ENCODE peak calls at places on chromosomes 6 and 20, in ten cellular contexts. G is fibroblast of lung, N is thoracic aorta, B is PC-9, V is tibial nerve, P is OCI-LY7, R is caudate nucleus, U is Peyer's patch, A is adrenal gland, J is heart left ventricle. L is an unnamed sample.

GRCh38 chr20:56111951-56112730 is 106.8 kb upstream of the CBLN4 start:
- DNase-seq in V (no peak), R (peak; percentile 73), P (no peak), N (no peak), J (no peak), G (no peak), U (no peak), B (no peak), A (no peak), L (no peak)

GRCh38 chr6:26183237-26183580 is 96.0 kb downstream of the HFE start:
- DNase-seq in G (no peak), N (no peak), A (no peak), B (no peak), J (no peak), R (no peak), U (no peak), P (no peak), V (no peak), L (no peak)

GRCh38 chr6:130417951-130418350 is 52.1 kb downstream of the TMEM200A start:
- DNase-seq in A (no peak), U (no peak), G (peak; percentile 74), R (no peak), N (no peak), V (no peak), P (no peak), B (no peak), J (no peak), L (no peak)

GRCh38 chr6:26493258-26493657 is 6.8 kb upstream of the BTN1A1 start:
- DNase-seq in J (no peak), P (peak; percentile 71), B (no peak), U (no peak), V (no peak), R (no peak), N (no peak), A (no peak), G (peak; percentile 43), L (no peak)

GRCh38 chr6:42007753-42008528 is 42.4 kb upstream of the TAF8 start:
- DNase-seq in N (no peak), J (no peak), V (no peak), R (peak; percentile 24), U (no peak), B (no peak), G (no peak), P (peak; percentile 88), A (peak; percentile 54), L (no peak)

GRCh38 chr6:135129139-135129867 is 51.8 kb upstream of the MYB start:
- DNase-seq in G (no peak), B (no peak), R (no peak), V (no peak), J (no peak), P (no peak), N (no peak), A (no peak), U (no peak), L (no peak)

GRCh38 chr6:70131528-70131927 is 171.4 kb downstream of the COL9A1 start:
- DNase-seq in V (no peak), A (no peak), P (no peak), R (no peak), J (no peak), B (no peak), N (no peak), U (no peak), G (peak; percentile 33), L (no peak)

GRCh38 chr20:48607544-48607865 is 220.3 kb downstream of the PREX1 start:
- DNase-seq in N (no peak), G (no peak), V (no peak), A (no peak), B (no peak), P (no peak), R (no peak), J (no peak), U (no peak), L (no peak)

GRCh38 chr6:45586216-45587171 is 208.8 kb upstream of the SUPT3H start:
- DNase-seq in P (peak; percentile 9), G (peak; percentile 26), B (peak; percentile 91), J (no peak), A (no peak), V (no peak), R (no peak), N (no peak), U (no peak), L (peak; percentile 95)

GRCh38 chr6:170085475-170086401 is 205.1 kb downstream of the DLL1 start:
- DNase-seq in R (no peak), G (no peak), V (no peak), P (no peak), U (peak; percentile 45), B (no peak), A (peak; percentile 39), N (no peak), J (no peak), L (no peak)

GRCh38 chr6:108995296-108995695 is 99.3 kb downstream of the SESN1 start:
- DNase-seq in P (no peak), G (no peak), U (no peak), V (no peak), R (no peak), J (no peak), B (peak; percentile 86), N (no peak), A (no peak), L (no peak)

GRCh38 chr20:34637245-34638185 is 39.4 kb downstream of the PIGU start:
- DNase-seq in R (peak; percentile 91), N (no peak), J (peak; percentile 48), A (peak; percentile 67), P (no peak), B (no peak), V (peak; percentile 16), G (peak; percentile 82), U (no peak), L (no peak)

GRCh38 chr6:107957165-107957908 is 671 bp downstream of the SEC63 start:
- DNase-seq in V (no peak), G (peak; percentile 77), B (peak; percentile 47), A (peak; percentile 79), N (no peak), P (peak; percentile 84), U (peak; percentile 59), J (peak; percentile 61), R (peak; percentile 60), L (no peak)

GRCh38 chr20:1324598-1325172 is 4.3 kb downstream of the SDCBP2 start:
- DNase-seq in V (no peak), J (no peak), A (peak; percentile 63), B (no peak), P (no peak), N (peak; percentile 50), R (peak; percentile 55), G (peak; percentile 90), U (peak; percentile 32), L (no peak)

GRCh38 chr6:125004198-125004597 is 42.0 kb downstream of the RNF217 start:
- DNase-seq in R (no peak), A (no peak), G (no peak), N (no peak), U (no peak), P (no peak), B (no peak), J (peak; percentile 57), V (no peak), L (no peak)

GRCh38 chr6:154890874-154891273 is 104.2 kb upstream of the TIAM2 start:
- DNase-seq in J (no peak), U (no peak), A (no peak), V (no peak), P (no peak), R (no peak), G (no peak), N (no peak), B (no peak), L (no peak)
- H3K27ac ChIP-seq in J (no peak overlapping the region), U (no peak overlapping the region), A (no peak overlapping the region), V (no peak overlapping the region), P (no peak overlapping the region), R (no peak overlapping the region), G (no peak overlapping the region), N (no peak overlapping the region), B (no peak overlapping the region), L (no peak overlapping the region)

DNA sequence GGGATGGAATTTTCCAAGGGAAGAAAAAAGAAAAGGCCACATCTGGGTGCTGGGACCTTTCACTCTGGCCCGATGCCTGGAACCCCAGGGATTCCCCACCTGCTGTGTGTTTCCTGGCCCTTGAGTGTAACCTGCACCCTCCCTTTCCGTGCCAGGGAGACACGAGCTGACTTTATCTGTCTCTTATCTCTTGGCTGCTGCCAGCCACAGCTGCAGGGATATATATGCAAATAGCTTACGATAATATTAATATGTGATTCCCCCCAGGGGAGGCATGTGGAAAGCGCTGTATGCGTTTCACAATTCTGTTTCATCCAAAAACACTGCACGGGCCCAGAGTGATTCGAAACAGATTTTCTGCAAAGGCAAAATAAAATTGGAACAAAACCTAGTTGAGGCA is 1.5 kb downstream of the RIPOR3 start:
- DNase-seq in V (no peak), B (peak; percentile 75), P (no peak), U (peak; percentile 62), N (no peak), R (no peak), G (peak; percentile 36), A (peak; percentile 73), J (no peak), L (no peak)
- H3K27ac ChIP-seq in V (peak overlapping the region; percentile 85), B (no peak overlapping the region), P (no peak overlapping the region), U (no peak overlapping the region), N (no peak overlapping the region), R (no peak overlapping the region), G (no peak overlapping the region), A (no peak overlapping the region), J (peak overlapping the region; percentile 76), L (no peak overlapping the region)

DNA sequence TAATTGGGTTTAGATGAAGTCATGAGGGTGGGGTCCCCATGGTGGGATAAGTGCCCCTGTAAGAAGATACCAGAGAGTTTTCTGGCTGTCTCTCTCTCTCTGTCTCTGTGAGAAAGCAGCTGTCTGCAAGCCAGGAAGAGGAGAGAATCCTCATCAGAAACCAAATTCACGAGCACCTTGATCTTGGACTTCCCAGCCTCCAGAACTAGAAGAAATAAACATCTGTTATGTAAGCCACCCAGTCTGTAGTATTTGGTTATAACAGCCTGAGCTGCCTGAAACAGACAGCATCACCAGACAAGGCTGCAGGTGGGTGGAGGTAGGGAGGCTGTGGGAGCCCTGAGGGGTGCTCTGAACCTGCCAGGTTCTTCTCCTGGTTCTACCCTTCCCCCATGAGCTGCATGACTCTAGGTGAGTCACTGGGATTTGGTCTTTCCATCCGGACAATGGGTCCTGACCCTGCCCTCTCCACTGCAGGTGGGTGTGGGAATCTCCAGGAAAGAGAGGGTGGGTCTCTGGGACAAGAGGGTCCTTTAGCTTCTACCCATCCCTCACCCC is 34.3 kb upstream of the VEGFA start:
- DNase-seq in B (no peak), V (no peak), N (no peak), G (no peak), R (no peak), P (no peak), A (no peak), U (no peak), J (no peak), L (no peak)
- H3K27ac ChIP-seq in B (no peak overlapping the region), V (no peak overlapping the region), N (no peak overlapping the region), G (no peak overlapping the region), R (no peak overlapping the region), P (no peak overlapping the region), A (no peak overlapping the region), U (no peak overlapping the region), J (no peak overlapping the region), L (peak overlapping the region; percentile 97)

DNA sequence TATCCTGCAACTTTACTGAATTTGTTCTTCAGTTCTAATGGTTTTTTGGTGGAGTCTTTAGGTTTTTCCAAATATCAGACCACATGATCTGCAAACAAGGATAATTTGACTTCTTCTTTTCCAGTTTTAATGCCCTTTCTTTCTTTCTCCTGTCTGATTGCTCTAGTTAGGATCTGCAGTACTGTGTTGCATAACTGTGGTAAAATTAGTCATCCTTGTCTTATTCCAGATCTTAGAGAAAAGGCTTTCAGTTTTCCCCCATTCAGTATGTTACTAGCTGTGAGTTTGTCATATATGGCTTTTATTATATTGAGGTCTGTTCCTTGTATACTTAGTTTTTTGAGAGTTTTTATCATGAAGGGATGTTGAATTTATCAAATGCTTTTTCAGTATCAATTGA is 4.3 kb downstream of the MICA start:
- DNase-seq in N (no peak), R (peak; percentile 38), P (no peak), G (peak; percentile 68), V (no peak), A (no peak), J (no peak), U (no peak), B (peak; percentile 68), L (no peak)
- H3K27ac ChIP-seq in N (no peak overlapping the region), R (no peak overlapping the region), P (no peak overlapping the region), G (no peak overlapping the region), V (no peak overlapping the region), A (no peak overlapping the region), J (no peak overlapping the region), U (no peak overlapping the region), B (no peak overlapping the region), L (peak overlapping the region; percentile 14)

L was measured in epithelial cell of prostate.